ENCODE peak calls at places on chromosome 7, in ten cellular contexts. L, B, K, G, U, X, F, R, J and O are unnamed samples.
A peak's percentile ranks its signal among the peaks of the same experiment; 100 is the strongest.

GRCh38 chr7:100563809-100564400 is 9.8 kb downstream of the SAP25 start:
- DNase-seq in G (peak; percentile 67), K (no peak), F (no peak), X (peak; percentile 62), L (peak; percentile 79), B (peak; percentile 85), J (no peak), R (peak; percentile 20), U (peak; percentile 84), O (no peak)

GRCh38 chr7:111312966-111313365 is 222.0 kb downstream of the LRRN3 start:
- DNase-seq in U (no peak), B (peak; percentile 4), L (no peak), R (no peak), X (no peak), F (no peak), J (no peak), K (no peak), G (no peak), O (no peak)

GRCh38 chr7:81776159-81776558 is 6.3 kb upstream of the HGF start:
- DNase-seq in J (no peak), F (no peak), X (no peak), L (no peak), K (no peak), U (no peak), G (no peak), R (no peak), B (no peak), O (no peak)

GRCh38 chr7:75611557-75612178 is 119.5 kb downstream of the SPDYE5 start:
- DNase-seq in B (no peak), R (no peak), G (peak; percentile 80), X (no peak), K (peak; percentile 92), U (no peak), L (peak; percentile 95), F (no peak), J (no peak), O (no peak)

GRCh38 chr7:45242698-45243097 is 85.1 kb downstream of the RAMP3 start:
- DNase-seq in B (no peak), U (no peak), K (no peak), J (no peak), L (no peak), X (no peak), G (no peak), F (no peak), R (no peak), O (no peak)

GRCh38 chr7:82166666-82167065 is 276.9 kb downstream of the CACNA2D1 start:
- DNase-seq in U (no peak), J (no peak), L (no peak), F (no peak), X (no peak), B (no peak), R (peak; percentile 47), G (no peak), K (no peak), O (no peak)

GRCh38 chr7:20330797-20331230 is at the start of gene ITGB8:
- DNase-seq in B (no peak), X (no peak), U (no peak), G (peak; percentile 68), F (no peak), R (no peak), L (no peak), K (no peak), J (no peak), O (peak; percentile 81)

GRCh38 chr7:23157679-23158078 is 24.2 kb upstream of the NUP42 start:
- DNase-seq in J (no peak), G (no peak), L (no peak), B (no peak), F (no peak), K (no peak), X (no peak), U (no peak), R (no peak), O (no peak)

GRCh38 chr7:22860784-22861482 is 38.3 kb upstream of the TOMM7 start:
- DNase-seq in U (peak; percentile 20), L (no peak), X (no peak), J (no peak), B (no peak), K (no peak), R (no peak), G (peak; percentile 60), F (no peak), O (peak; percentile 11)